ENCODE peak calls at places on chromosomes 16 and 17, in seven cellular contexts. T, S, N, X, O, M and H are unnamed samples.

GRCh38 chr16:4111748-4112696 is 4.2 kb downstream of the ADCY9 start:
- DNase-seq in M (peak), X (peak), N (no peak), O (no peak), S (no peak), T (peak), H (no peak)

GRCh38 chr17:6548578-6549330 is 7.6 kb downstream of the PITPNM3 start:
- DNase-seq in O (no peak), M (no peak), S (no peak), X (peak), T (no peak), N (peak), H (no peak)

GRCh38 chr17:3990391-3991127 is 26.3 kb upstream of the ATP2A3 start:
- DNase-seq in T (peak), X (peak), N (no peak), M (no peak), S (no peak), O (no peak), H (peak)

GRCh38 chr17:30031214-30031869 is 85.3 kb upstream of the NSRP1 start:
- DNase-seq in S (no peak), O (no peak), N (no peak), M (no peak), X (no peak), T (no peak), H (no peak)

GRCh38 chr17:49359990-49360795 is 1.9 kb downstream of the ZNF652 start:
- DNase-seq in O (no peak), M (no peak), S (no peak), X (peak), N (no peak), T (no peak), H (no peak)

GRCh38 chr16:50547340-50547865 is 793 bp upstream of the NKD1 start:
- DNase-seq in T (no peak), S (no peak), X (peak), O (peak), M (no peak), N (peak), H (no peak)

GRCh38 chr16:23514381-23515152 is 4.3 kb upstream of the GGA2 start:
- DNase-seq in S (no peak), N (no peak), X (peak), T (no peak), O (no peak), M (no peak), H (no peak)

GRCh38 chr16:13957197-13958078 is 37.5 kb downstream of the ERCC4 start:
- DNase-seq in X (peak), M (peak), S (peak), T (peak), N (no peak), O (peak), H (no peak)

GRCh38 chr16:62225675-62226074 is 189.4 kb upstream of the CDH8 start:
- DNase-seq in O (peak), S (no peak), X (no peak), T (no peak), N (no peak), M (peak), H (no peak)
- TF ChIP-seq CTCF in O (peak), S (no peak), X (no peak), T (no peak), N (no peak), M (no peak), H (peak)

GRCh38 chr16:75238853-75239371 is 12.5 kb downstream of the BCAR1 start:
- DNase-seq in T (no peak), O (no peak), S (no peak), N (no peak), M (no peak), X (peak), H (no peak)
- TF ChIP-seq CTCF in T (peak), O (peak), S (peak), N (no peak), M (peak), X (peak), H (peak)

GRCh38 chr17:80352216-80352895 is 62.6 kb upstream of the ENDOV start:
- DNase-seq in S (no peak), M (no peak), N (no peak), X (peak), T (no peak), O (no peak), H (peak)
- TF ChIP-seq CTCF in S (no peak), M (no peak), N (no peak), X (no peak), T (no peak), O (no peak), H (no peak)

GRCh38 chr17:73359987-73360410 is 48.2 kb upstream of the CDC42EP4 start:
- DNase-seq in X (no peak), O (peak), S (no peak), N (no peak), M (no peak), T (no peak), H (no peak)
- TF ChIP-seq CTCF in X (no peak), O (peak), S (no peak), N (no peak), M (no peak), T (no peak), H (no peak)

DNA sequence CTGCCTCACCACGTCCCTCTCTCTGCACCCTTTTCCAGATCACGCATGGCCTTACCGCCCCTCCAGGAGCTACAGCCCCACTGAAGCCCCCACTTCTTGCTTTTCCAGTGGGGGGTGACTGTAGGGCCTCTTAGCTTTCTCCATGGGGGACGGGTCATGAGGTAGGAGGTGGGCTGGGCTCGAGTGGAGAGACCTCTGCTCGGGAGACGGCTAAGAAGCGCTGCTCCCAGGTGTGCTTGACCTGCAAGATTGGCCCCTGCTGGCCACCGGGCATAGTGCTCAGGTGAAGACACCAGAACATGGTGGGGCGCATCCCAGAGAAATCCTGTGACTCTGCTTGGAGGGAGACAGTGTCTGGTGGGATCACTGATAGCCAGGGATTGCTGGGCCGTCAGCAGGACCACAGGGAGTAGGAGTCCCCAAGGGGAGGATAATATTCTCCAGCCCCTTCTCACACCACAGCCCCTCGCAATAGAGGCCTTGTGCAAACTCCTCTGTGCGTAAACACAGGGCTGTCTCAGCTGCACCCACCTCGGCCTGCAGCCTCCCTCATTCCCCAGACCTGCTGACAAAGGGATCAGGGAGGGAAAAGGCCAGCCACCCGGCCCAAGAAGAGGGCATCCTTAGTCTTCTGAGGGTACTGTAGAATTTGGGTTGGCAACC is 8.9 kb upstream of the GALK1 start:
- DNase-seq in M (no peak), X (peak), N (no peak), O (peak), S (no peak), T (no peak), H (no peak)
- TF ChIP-seq CTCF in M (no peak), X (no peak), N (no peak), O (peak), S (no peak), T (no peak), H (no peak)

GRCh38 chr16:57976331-57976796 is 5.4 kb upstream of the CNGB1 start:
- DNase-seq in T (no peak), S (no peak), M (peak), N (no peak), O (no peak), X (peak), H (peak)

GRCh38 chr16:57979006-57979585 is 8.2 kb upstream of the CNGB1 start:
- DNase-seq in O (no peak), T (no peak), X (peak), M (no peak), N (no peak), S (no peak), H (peak)

GRCh38 chr16:57981636-57982035 is 10.7 kb upstream of the CNGB1 start:
- DNase-seq in S (no peak), T (no peak), O (no peak), X (peak), M (no peak), N (no peak), H (peak)

GRCh38 chr16:57982345-57982744 is 11.4 kb upstream of the CNGB1 start:
- DNase-seq in N (no peak), M (no peak), X (peak), O (no peak), S (no peak), T (no peak), H (no peak)

DNA sequence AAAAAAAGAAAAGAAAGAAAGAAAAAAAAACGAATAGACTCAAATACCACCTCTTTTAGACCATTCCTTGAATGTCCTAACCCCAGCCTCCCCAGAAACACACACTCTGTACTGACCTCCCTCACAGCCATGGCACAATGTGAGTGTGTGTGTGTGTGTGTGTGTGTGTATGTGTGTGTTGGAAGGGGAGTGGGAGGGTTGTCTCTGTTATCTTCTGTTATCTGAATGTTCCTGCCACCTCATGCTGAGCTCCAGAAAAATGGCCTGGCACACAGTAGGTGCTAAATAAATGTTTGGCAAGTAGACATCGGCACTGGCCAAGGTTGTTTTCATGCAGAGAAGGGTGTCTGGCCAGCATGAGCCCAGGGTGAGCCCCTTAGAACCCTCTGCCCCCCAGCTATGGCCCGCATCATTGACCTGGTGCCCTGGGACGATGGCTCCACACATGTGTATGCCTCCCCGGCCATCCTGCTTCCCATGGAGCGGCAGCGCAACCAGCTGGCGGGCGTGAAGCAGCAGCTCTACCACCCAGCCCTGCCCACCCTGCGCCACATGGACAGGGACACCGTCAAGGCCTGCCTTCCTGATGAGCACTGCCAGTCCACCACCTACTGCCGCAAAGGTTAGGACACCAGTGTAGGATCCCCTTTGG is 6.6 kb upstream of the CNGB1 start:
- DNase-seq in T (no peak), S (no peak), X (peak), O (no peak), M (no peak), N (no peak), H (peak)
- TF ChIP-seq CTCF in T (no peak), S (peak), X (no peak), O (peak), M (no peak), N (no peak), H (no peak)